ENCODE peak calls at places on chromosomes 12 and 14, in six cellular contexts. U is HepG2, L is H1, X is GM12891, F is K562, O is GM12878. N is an unnamed sample.

GRCh38 chr12:132771126-132771838 is 9.7 kb upstream of the ANKLE2 start:
- DNase-seq in U (no peak), L (no peak), X (no peak), F (no peak), O (no peak), N (no peak)

GRCh38 chr14:85482549-85482948 is 47.4 kb upstream of the FLRT2 start:
- DNase-seq in U (peak), L (no peak), X (no peak), F (no peak), O (no peak), N (no peak)

GRCh38 chr14:23645812-23646647 is 9.9 kb downstream of the DHRS2 start:
- DNase-seq in U (peak), L (no peak), X (no peak), F (no peak), O (no peak), N (no peak)

GRCh38 chr12:96225003-96225855 is 31.1 kb downstream of the ELK3 start:
- DNase-seq in U (no peak), L (no peak), X (no peak), F (no peak), O (no peak), N (no peak)

GRCh38 chr14:32417956-32418552 is 89.0 kb downstream of the AKAP6 start:
- DNase-seq in U (no peak), L (no peak), X (no peak), F (no peak), O (no peak), N (no peak)

GRCh38 chr14:60106341-60106740 is 14.6 kb downstream of the PCNX4 start:
- DNase-seq in U (no peak), L (no peak), X (no peak), F (no peak), O (no peak), N (no peak)

GRCh38 chr14:68233385-68233784 is 413.8 kb downstream of the RAD51B start:
- DNase-seq in U (no peak), L (no peak), X (no peak), F (no peak), O (no peak), N (no peak)

GRCh38 chr14:50062438-50063039 is 53.8 kb downstream of the VCPKMT start:
- DNase-seq in U (peak), L (no peak), X (no peak), F (peak), O (peak), N (no peak)

GRCh38 chr12:12745576-12746211 is 28.5 kb downstream of the CDKN1B start:
- DNase-seq in U (no peak), L (no peak), X (no peak), F (no peak), O (no peak), N (no peak)

GRCh38 chr12:25852792-25853191 is 105.7 kb upstream of the RASSF8 start:
- DNase-seq in U (no peak), L (no peak), X (no peak), F (no peak), O (no peak), N (no peak)

GRCh38 chr12:13135336-13136178 is 32.1 kb upstream of the GSG1 start:
- DNase-seq in U (no peak), L (peak), X (no peak), F (peak), O (no peak), N (no peak)

GRCh38 chr14:48304729-48305128 is 629.3 kb upstream of the MDGA2 start:
- DNase-seq in U (no peak), L (no peak), X (no peak), F (no peak), O (no peak), N (no peak)

GRCh38 chr14:81208489-81208888 is 12.3 kb downstream of the GTF2A1 start:
- DNase-seq in U (no peak), L (no peak), X (no peak), F (no peak), O (no peak), N (no peak)

GRCh38 chr14:31876741-31877140 is 200.4 kb upstream of the ARHGAP5 start:
- DNase-seq in U (no peak), L (no peak), X (no peak), F (no peak), O (no peak), N (no peak)

GRCh38 chr12:65876898-65877721 is 52.8 kb downstream of the HMGA2 start:
- DNase-seq in U (peak), L (no peak), X (no peak), F (no peak), O (no peak), N (no peak)

GRCh38 chr12:84785281-84785680 is 127.3 kb downstream of the SLC6A15 start:
- DNase-seq in U (no peak), L (no peak), X (no peak), F (no peak), O (no peak), N (no peak)

GRCh38 chr14:35878272-35879140 is 52.4 kb downstream of the BRMS1L start:
- DNase-seq in U (no peak), L (no peak), X (no peak), F (no peak), O (no peak), N (no peak)

GRCh38 chr14:104805941-104806624 is 5.2 kb downstream of the ZBTB42 start:
- DNase-seq in U (no peak), L (no peak), X (no peak), F (no peak), O (no peak), N (no peak)

GRCh38 chr12:34390171-34390841 is 368.0 kb downstream of the ALG10 start:
- DNase-seq in U (no peak), L (no peak), X (no peak), F (no peak), O (no peak), N (no peak)

GRCh38 chr12:54352022-54352531 is 12.2 kb downstream of the GPR84 start:
- DNase-seq in U (no peak), L (peak), X (no peak), F (peak), O (no peak), N (no peak)

GRCh38 chr14:63533474-63533873 is 9.7 kb downstream of the PPP2R5E start:
- DNase-seq in U (no peak), L (no peak), X (no peak), F (no peak), O (no peak), N (no peak)

GRCh38 chr12:82174936-82175335 is 183.3 kb downstream of the CCDC59 start:
- DNase-seq in U (no peak), L (no peak), X (no peak), F (no peak), O (no peak), N (no peak)

GRCh38 chr14:96129128-96129736 is 75.4 kb upstream of the BDKRB2 start:
- DNase-seq in U (no peak), L (no peak), X (no peak), F (no peak), O (no peak), N (no peak)

GRCh38 chr14:35342160-35343010 is 50.2 kb downstream of the PSMA6 start:
- DNase-seq in U (no peak), L (no peak), X (no peak), F (no peak), O (no peak), N (no peak)

GRCh38 chr12:110246690-110247339 is 34.2 kb upstream of the ATP2A2 start:
- DNase-seq in U (no peak), L (no peak), X (no peak), F (no peak), O (no peak), N (no peak)

GRCh38 chr12:50934981-50935807 is 17.1 kb upstream of the HIGD1C start:
- DNase-seq in U (peak), L (no peak), X (no peak), F (no peak), O (no peak), N (no peak)

GRCh38 chr14:95611293-95611880 is 74.8 kb upstream of the TCL1B start:
- DNase-seq in U (no peak), L (no peak), X (no peak), F (no peak), O (no peak), N (no peak)

GRCh38 chr12:132046561-132046960 is 96.8 kb downstream of the EP400 start:
- DNase-seq in U (no peak), L (no peak), X (no peak), F (no peak), O (no peak), N (no peak)

GRCh38 chr12:75641031-75641780 is 129.8 kb upstream of the KRR1 start:
- DNase-seq in U (no peak), L (no peak), X (peak), F (peak), O (peak), N (peak)

GRCh38 chr12:9741726-9742125 is 8.8 kb upstream of the CLECL1 start:
- DNase-seq in U (no peak), L (no peak), X (no peak), F (no peak), O (peak), N (no peak)

GRCh38 chr12:94148841-94149780 is 734 bp downstream of the PLXNC1 start:
- DNase-seq in U (no peak), L (no peak), X (peak), F (no peak), O (no peak), N (peak)

DNA sequence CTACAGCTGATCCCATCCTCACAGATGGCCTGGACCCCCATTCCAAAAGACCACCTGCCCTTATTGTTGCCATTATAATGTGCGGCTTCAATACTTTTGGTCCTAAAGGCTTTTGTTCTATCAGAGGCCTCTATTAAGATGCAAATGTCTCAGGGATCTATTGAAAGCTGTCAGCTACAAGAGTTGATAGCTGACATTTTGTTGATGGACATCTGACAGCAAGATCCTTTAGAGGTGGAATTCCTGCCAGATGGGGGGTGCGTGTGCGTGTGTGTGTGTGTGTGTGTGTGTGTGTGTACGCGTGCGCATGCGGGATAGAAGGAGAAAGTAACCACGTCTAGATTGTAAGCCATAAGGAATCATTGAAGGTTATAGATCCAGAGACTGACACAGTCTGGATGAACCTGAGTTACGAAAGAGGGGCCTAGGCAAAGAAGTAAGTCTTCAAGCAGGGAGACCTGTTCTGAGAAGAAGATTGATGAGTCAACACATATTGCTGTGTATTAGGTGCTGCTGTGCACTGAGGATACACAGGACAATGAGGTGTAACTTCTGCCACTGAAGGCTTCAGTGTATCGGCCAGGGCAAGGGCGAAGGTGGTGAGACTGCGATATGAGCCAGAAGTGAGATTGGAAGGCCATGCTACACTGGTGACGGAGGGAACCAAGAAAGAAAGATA is 89.2 kb downstream of the PRMT8 start:
- DNase-seq in U (no peak), L (no peak), X (no peak), F (no peak), O (no peak), N (no peak)
- TF ChIP-seq POLR2AphosphoS5 in U (no peak), L (no peak), X (no peak), F (no peak), O (no peak), N (no peak)

DNA sequence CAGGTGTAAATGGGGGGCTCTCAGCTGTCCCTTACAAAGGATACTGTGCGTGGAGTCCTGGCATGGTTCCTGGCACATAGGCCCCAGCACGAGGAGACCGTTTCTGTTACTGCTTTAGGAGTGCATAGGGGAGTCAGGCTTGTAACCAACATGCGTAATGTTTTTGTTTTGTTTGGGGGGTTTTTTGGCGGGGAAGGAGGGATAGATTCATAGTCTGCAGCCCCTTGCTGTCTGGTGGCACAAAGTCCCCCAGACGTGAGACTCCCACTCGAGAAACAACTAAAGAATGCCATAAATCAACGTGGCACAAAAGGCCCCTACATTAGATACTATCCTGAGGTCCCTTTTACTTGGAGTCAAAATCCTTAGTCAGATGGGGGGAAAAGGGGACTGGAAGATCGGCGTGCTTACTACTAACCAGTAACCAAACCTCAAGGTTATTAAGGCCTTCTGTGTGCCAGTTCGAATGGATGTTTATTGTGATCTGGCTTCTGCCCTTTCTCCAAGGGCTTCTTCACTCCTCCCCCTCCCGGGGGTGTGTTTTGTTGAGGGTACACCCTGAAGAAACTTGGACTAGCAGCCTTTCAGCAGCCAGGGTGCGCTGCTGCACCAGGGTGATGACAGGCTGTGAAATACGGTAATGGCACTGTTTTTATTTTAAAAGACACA is 873 bp downstream of the ISCU start:
- DNase-seq in U (peak), L (peak), X (no peak), F (peak), O (peak), N (peak)
- TF ChIP-seq POLR2A in U (peak), L (no peak), X (no peak), F (no peak), O (peak), N (no peak)

DNA sequence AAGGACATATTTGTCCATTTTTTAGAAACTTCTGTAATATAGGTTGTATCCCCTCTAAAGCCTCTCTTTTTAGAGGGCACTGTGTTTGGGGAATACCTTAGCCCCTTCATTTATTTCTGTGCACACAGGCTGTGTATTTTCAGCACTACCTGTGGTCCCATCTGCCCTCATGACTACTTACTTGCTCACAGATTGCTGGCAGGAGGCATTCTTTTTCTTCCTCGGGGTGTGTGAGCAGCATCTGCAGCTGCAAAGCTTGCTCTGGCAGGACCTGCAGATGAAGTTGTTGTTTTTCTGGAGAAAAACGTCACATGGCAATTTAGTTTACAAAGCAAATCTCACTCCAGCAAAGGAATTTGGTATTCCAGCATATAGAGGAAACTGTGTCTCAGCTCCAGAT is 24.3 kb downstream of the ANG start:
- DNase-seq in U (no peak), L (no peak), X (no peak), F (no peak), O (no peak), N (no peak)
- TF ChIP-seq TAF1 in U (no peak), L (no peak), X (no peak), F (no peak), O (no peak), N (no peak)

GRCh38 chr12:4272014-4272975 is 1.3 kb upstream of the CCND2 start:
- DNase-seq in U (no peak), L (no peak), X (peak), F (peak), O (peak), N (peak)

GRCh38 chr12:4270016-4270669 is 3.4 kb upstream of the CCND2 start:
- DNase-seq in U (no peak), L (no peak), X (no peak), F (no peak), O (no peak), N (no peak)

GRCh38 chr12:4270670-4271432 is 2.7 kb upstream of the CCND2 start:
- DNase-seq in U (no peak), L (no peak), X (no peak), F (no peak), O (no peak), N (no peak)

GRCh38 chr12:4272976-4273650 is 449 bp upstream of the CCND2 start:
- DNase-seq in U (no peak), L (no peak), X (no peak), F (no peak), O (no peak), N (no peak)

GRCh38 chr12:4271433-4272013 is 2.0 kb upstream of the CCND2 start:
- DNase-seq in U (no peak), L (no peak), X (no peak), F (peak), O (peak), N (no peak)
- TF ChIP-seq POLR2AphosphoS5 in U (no peak), L (no peak), X (no peak), F (no peak), O (peak), N (peak)

GRCh38 chr12:55833056-55833455 is 3.7 kb upstream of the DNAJC14 start:
- DNase-seq in U (no peak), L (no peak), X (no peak), F (no peak), O (no peak), N (no peak)

GRCh38 chr12:55829967-55830600 is 697 bp upstream of the DNAJC14 start:
- DNase-seq in U (no peak), L (no peak), X (peak), F (peak), O (no peak), N (peak)

GRCh38 chr12:55828357-55828756 is 1.0 kb downstream of the DNAJC14 start:
- DNase-seq in U (no peak), L (no peak), X (no peak), F (no peak), O (no peak), N (no peak)

GRCh38 chr12:55831407-55831880 is 2.1 kb upstream of the DNAJC14 start:
- DNase-seq in U (no peak), L (no peak), X (no peak), F (no peak), O (no peak), N (no peak)

DNA sequence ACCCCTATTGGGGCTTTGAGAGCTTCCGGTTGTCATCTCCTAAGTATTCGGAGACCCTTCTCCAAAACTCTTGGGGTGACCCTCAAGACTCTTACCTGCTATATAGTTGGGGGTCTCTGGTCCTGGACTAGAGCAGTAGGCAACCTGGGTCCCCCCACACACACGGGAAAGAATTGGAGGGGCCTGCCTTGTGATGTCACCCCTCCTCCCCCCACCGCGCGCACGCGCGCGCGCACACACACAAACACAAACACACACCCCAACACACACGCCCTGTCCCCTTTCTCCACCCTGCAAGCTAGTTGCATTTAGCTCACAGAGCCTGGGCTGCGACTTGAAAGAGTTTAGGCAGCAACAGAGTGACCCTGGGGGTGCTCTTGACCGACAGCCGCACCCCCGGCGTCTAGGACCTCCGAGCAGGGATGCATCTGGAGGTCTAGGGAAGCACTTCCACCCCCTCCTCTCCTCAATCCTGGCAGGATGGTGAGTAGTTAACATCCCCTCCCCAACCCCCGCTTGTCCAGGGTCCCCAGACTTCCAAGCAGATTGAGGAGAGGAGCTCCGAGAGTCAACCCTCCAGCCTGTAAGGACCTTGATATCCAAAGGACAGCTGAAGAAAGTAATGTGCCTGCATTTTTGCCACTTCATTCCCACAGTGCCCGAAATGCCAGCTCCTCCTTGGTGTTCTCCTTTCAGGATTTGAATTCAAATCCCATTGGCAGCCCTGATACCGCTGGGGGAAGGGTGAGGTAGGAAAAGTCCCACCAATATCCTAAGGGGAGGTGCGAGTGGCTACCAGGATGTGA is 1.4 kb upstream of the DNAJC14 start:
- DNase-seq in U (peak), L (no peak), X (peak), F (peak), O (no peak), N (peak)
- TF ChIP-seq POLR2A in U (peak), L (no peak), X (no peak), F (peak), O (peak), N (no peak)

DNA sequence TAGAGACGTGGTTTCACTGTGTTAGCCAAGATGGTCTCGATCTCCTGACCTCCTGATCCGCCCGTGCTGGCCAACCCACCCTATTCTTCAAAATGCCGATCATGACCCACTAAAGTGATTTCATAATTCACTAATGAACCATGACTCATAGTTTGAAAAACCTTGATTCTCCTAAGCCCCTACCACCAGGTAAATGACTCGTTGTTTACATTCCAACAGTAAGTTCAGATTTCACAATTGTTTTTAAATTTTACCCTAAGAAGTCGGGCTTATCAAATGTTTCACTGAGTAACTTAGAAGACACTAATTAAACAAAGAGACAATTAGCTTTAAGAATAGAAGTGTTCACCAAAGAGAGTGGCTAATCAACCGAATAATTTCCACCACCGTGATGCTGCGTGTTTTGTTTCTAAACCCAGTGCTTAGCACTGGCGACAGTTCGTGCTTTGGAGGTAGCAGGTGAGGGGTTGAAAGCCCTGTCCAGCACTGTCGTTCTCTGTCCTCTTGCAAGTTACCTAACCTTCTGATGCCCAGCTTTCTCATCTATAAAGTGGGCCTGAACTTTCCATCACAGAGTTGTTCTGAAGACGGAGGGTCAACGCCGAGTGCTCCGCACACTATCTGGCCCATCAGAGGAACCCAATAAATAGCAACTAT is 136.5 kb downstream of the NTF3 start:
- DNase-seq in U (peak), L (no peak), X (no peak), F (no peak), O (no peak), N (no peak)
- TF ChIP-seq TAF1 in U (no peak), L (no peak), X (no peak), F (no peak), O (no peak), N (no peak)

GRCh38 chr12:104456417-104456949 is at the start of gene CHST11:
- DNase-seq in U (no peak), L (peak), X (peak), F (peak), O (no peak), N (peak)
- TF ChIP-seq POLR2AphosphoS5 in U (no peak), L (no peak), X (no peak), F (no peak), O (no peak), N (no peak)

GRCh38 chr12:6606331-6607131 is 648 bp downstream of the CHD4 start:
- DNase-seq in U (peak), L (no peak), X (no peak), F (peak), O (no peak), N (peak)
- TF ChIP-seq POLR2A in U (no peak), L (no peak), X (no peak), F (no peak), O (peak), N (peak)

N was measured in GM12892.